ENCODE peak calls at places on chromosome 17, in five cellular contexts. H is DMS153, C is uterus, W is germinal center, G is AG08395. E is an unnamed sample.

GRCh38 chr17:50564916-50565315 is 4.4 kb downstream of the CACNA1G start:
- DNase-seq in H (no peak), C (peak; percentile 84), W (no peak), G (peak; percentile 88), E (no peak)

GRCh38 chr17:52789829-52790228 is 631.3 kb upstream of the CA10 start:
- DNase-seq in H (no peak), C (no peak), W (no peak), G (no peak), E (no peak)

GRCh38 chr17:16425698-16426659 is 10.6 kb downstream of the TRPV2 start:
- DNase-seq in H (peak; percentile 19), C (no peak), W (no peak), G (no peak), E (no peak)

GRCh38 chr17:27952366-27952765 is 59.2 kb upstream of the LYRM9 start:
- DNase-seq in H (no peak), C (no peak), W (no peak), G (no peak), E (no peak)

GRCh38 chr17:32516450-32516849 is 29.7 kb downstream of the CDK5R1 start:
- DNase-seq in H (peak; percentile 30), C (no peak), W (no peak), G (no peak), E (no peak)

GRCh38 chr17:14068542-14069250 is 608 bp upstream of the COX10 start:
- DNase-seq in H (no peak), C (no peak), W (no peak), G (no peak), E (no peak)

GRCh38 chr17:51428668-51429486 is 168.5 kb downstream of the UTP18 start:
- DNase-seq in H (no peak), C (no peak), W (no peak), G (no peak), E (no peak)

GRCh38 chr17:2796164-2797140 is at the start of gene RAP1GAP2:
- DNase-seq in H (no peak), C (no peak), W (no peak), G (no peak), E (no peak)

GRCh38 chr17:79028496-79029326 is 4.7 kb downstream of the C1QTNF1 start:
- DNase-seq in H (no peak), C (peak; percentile 11), W (no peak), G (no peak), E (no peak)

GRCh38 chr17:21041753-21042433 is 918 bp downstream of the USP22 start:
- DNase-seq in H (no peak), C (peak; percentile 84), W (peak; percentile 65), G (peak; percentile 62), E (no peak)

GRCh38 chr17:48427598-48427997 is 2.4 kb downstream of the SKAP1 start:
- DNase-seq in H (no peak), C (no peak), W (no peak), G (no peak), E (no peak)

GRCh38 chr17:28811594-28812135 is 30.9 kb downstream of the FAM222B start:
- DNase-seq in H (no peak), C (no peak), W (no peak), G (peak; percentile 6), E (no peak)

GRCh38 chr17:76709077-76709950 is 1.5 kb downstream of the MXRA7 start:
- DNase-seq in H (no peak), C (peak; percentile 95), W (no peak), G (peak; percentile 95), E (no peak)

GRCh38 chr17:68611353-68612227 is 10.4 kb upstream of the FAM20A start:
- DNase-seq in H (no peak), C (no peak), W (no peak), G (no peak), E (no peak)

GRCh38 chr17:57965521-57966160 is 10.4 kb upstream of the CUEDC1 start:
- DNase-seq in H (no peak), C (no peak), W (no peak), G (no peak), E (no peak)

GRCh38 chr17:46136820-46137219 is 56.4 kb downstream of the KANSL1 start:
- DNase-seq in H (no peak), C (no peak), W (no peak), G (no peak), E (no peak)

GRCh38 chr17:14793237-14793636 is 471.9 kb downstream of the PMP22 start:
- DNase-seq in H (no peak), C (no peak), W (no peak), G (peak; percentile 28), E (no peak)

GRCh38 chr17:76710863-76711611 is at the start of gene MXRA7:
- DNase-seq in H (no peak), C (peak; percentile 82), W (peak; percentile 77), G (peak; percentile 85), E (no peak)

GRCh38 chr17:21104608-21105007 is 22.2 kb upstream of the DHRS7B start:
- DNase-seq in H (no peak), C (no peak), W (no peak), G (no peak), E (no peak)

GRCh38 chr17:68544111-68544510 is 31.9 kb downstream of the PRKAR1A start:
- DNase-seq in H (no peak), C (no peak), W (no peak), G (no peak), E (no peak)

GRCh38 chr17:60435244-60436170 is 13.2 kb downstream of the CHCT1 start:
- DNase-seq in H (peak; percentile 37), C (peak; percentile 83), W (peak; percentile 72), G (peak; percentile 86), E (peak; percentile 67)

GRCh38 chr17:40520991-40521453 is 19.6 kb upstream of the TNS4 start:
- DNase-seq in H (no peak), C (peak; percentile 21), W (no peak), G (no peak), E (no peak)

GRCh38 chr17:77332034-77332971 is 191.5 kb downstream of the SEC14L1 start:
- DNase-seq in H (no peak), C (no peak), W (peak; percentile 69), G (no peak), E (no peak)

GRCh38 chr17:80033840-80034239 is 1.8 kb downstream of the TBC1D16 start:
- DNase-seq in H (no peak), C (no peak), W (no peak), G (no peak), E (no peak)

GRCh38 chr17:42294469-42295398 is 6.4 kb downstream of the STAT5A start:
- DNase-seq in H (no peak), C (no peak), W (no peak), G (no peak), E (no peak)

GRCh38 chr17:83026311-83026811 is 53.0 kb upstream of the METRNL start:
- DNase-seq in H (no peak), C (no peak), W (no peak), G (no peak), E (no peak)

GRCh38 chr17:49483588-49484509 is 11.2 kb upstream of the NGFR start:
- DNase-seq in H (no peak), C (no peak), W (no peak), G (no peak), E (no peak)

GRCh38 chr17:72173475-72174116 is 52.8 kb downstream of the SOX9 start:
- DNase-seq in H (peak; percentile 79), C (no peak), W (no peak), G (no peak), E (no peak)

GRCh38 chr17:56653877-56654276 is 60.4 kb downstream of the NOG start:
- DNase-seq in H (no peak), C (no peak), W (peak; percentile 30), G (peak; percentile 65), E (peak; percentile 23)

E was measured in LNCaP clone FGC.